ENCODE peak calls at places on chromosomes 3 and 15, in nine cellular contexts. G is stimulated activated CD4-positive, alpha-beta T cell treated with anti-CD3 and anti-CD28 coated beads, Interleukin-4, amount 100 ng/mL, for 24 hours; J is NCI-H1436; U is transverse colon; X is kidney glomerular epithelial cell; L is Daoy; Z is bronchial epithelial cell; B is adrenal gland; E is NCI-H460. H is an unnamed sample.

GRCh38 chr15:60115579-60116415 is 111.7 kb downstream of the FOXB1 start:
- DNase-seq in G (no peak), J (no peak), U (no peak), X (peak; percentile 59), L (peak; percentile 25), Z (peak; percentile 26), B (no peak), E (peak; percentile 44), H (no peak)

GRCh38 chr3:41094351-41094750 is 105.0 kb upstream of the CTNNB1 start:
- DNase-seq in G (no peak), J (no peak), U (no peak), X (no peak), L (no peak), Z (no peak), B (no peak), E (no peak), H (no peak)

GRCh38 chr3:195768831-195769303 is 42.9 kb downstream of the MUC4 start:
- DNase-seq in G (no peak), J (no peak), U (no peak), X (no peak), L (peak; percentile 82), Z (no peak), B (no peak), E (no peak), H (no peak)

GRCh38 chr3:134242649-134243637 is 7.7 kb downstream of the RYK start:
- DNase-seq in G (no peak), J (no peak), U (no peak), X (peak; percentile 33), L (peak; percentile 87), Z (peak; percentile 96), B (no peak), E (no peak), H (no peak)

GRCh38 chr3:102068327-102068726 is 219.0 kb downstream of the NFKBIZ start:
- DNase-seq in G (no peak), J (no peak), U (no peak), X (no peak), L (no peak), Z (peak; percentile 29), B (no peak), E (no peak), H (no peak)

GRCh38 chr3:151314593-151314992 is 2.0 kb downstream of the GPR87 start:
- DNase-seq in G (no peak), J (no peak), U (no peak), X (no peak), L (no peak), Z (no peak), B (no peak), E (no peak), H (no peak)

GRCh38 chr15:44713006-44713966 is 2.0 kb downstream of the B2M start:
- DNase-seq in G (no peak), J (peak; percentile 3), U (no peak), X (peak; percentile 46), L (no peak), Z (peak; percentile 41), B (no peak), E (peak; percentile 44), H (no peak)

GRCh38 chr3:104578558-104578957 is 788.2 kb upstream of the ALCAM start:
- DNase-seq in G (no peak), J (no peak), U (no peak), X (no peak), L (no peak), Z (no peak), B (no peak), E (no peak), H (no peak)

GRCh38 chr15:64720188-64720587 is 55.2 kb downstream of the RBPMS2 start:
- DNase-seq in G (no peak), J (no peak), U (no peak), X (no peak), L (no peak), Z (no peak), B (peak; percentile 51), E (no peak), H (no peak)